ENCODE peak calls at places on chromosomes 16 and 17, in five cellular contexts. B is IMR-90, G is A549, U is H1, H is HepG2. Y is an unnamed sample.

GRCh38 chr17:1486802-1487695 is 5.4 kb downstream of the MYO1C start:
- DNase-seq in B (no peak), G (peak), U (peak), H (no peak), Y (peak)

GRCh38 chr16:46929378-46930332 is 43.8 kb downstream of the DNAJA2 start:
- DNase-seq in B (peak), G (peak), U (peak), H (peak), Y (peak)

GRCh38 chr17:13699261-13699660 is 97.5 kb upstream of the HS3ST3A1 start:
- DNase-seq in B (no peak), G (no peak), U (no peak), H (no peak), Y (no peak)

GRCh38 chr17:72646176-72646575 is 446.3 kb downstream of the SLC39A11 start:
- DNase-seq in B (peak), G (no peak), U (no peak), H (peak), Y (no peak)

GRCh38 chr17:28712037-28712704 is 483 bp upstream of the PROCA1 start:
- DNase-seq in B (no peak), G (no peak), U (peak), H (no peak), Y (peak)

GRCh38 chr17:42720996-42721583 is 23.8 kb downstream of the EZH1 start:
- DNase-seq in B (peak), G (peak), U (no peak), H (peak), Y (peak)

GRCh38 chr16:5008311-5008731 is 25.4 kb downstream of the NAGPA start:
- DNase-seq in B (no peak), G (no peak), U (no peak), H (no peak), Y (no peak)

GRCh38 chr17:43766413-43767052 is 7.9 kb upstream of the SOST start:
- DNase-seq in B (peak), G (peak), U (peak), H (peak), Y (peak)

GRCh38 chr17:59361386-59361785 is 29.9 kb downstream of the YPEL2 start:
- DNase-seq in B (peak), G (no peak), U (no peak), H (no peak), Y (no peak)

GRCh38 chr17:80203448-80204092 is 16.6 kb downstream of the SGSH start:
- DNase-seq in B (no peak), G (no peak), U (no peak), H (no peak), Y (no peak)

GRCh38 chr16:7550096-7550495 is 217.5 kb downstream of the RBFOX1 start:
- DNase-seq in B (no peak), G (no peak), U (no peak), H (no peak), Y (no peak)

GRCh38 chr16:71414038-71414437 is 27.8 kb downstream of the TLE7 start:
- DNase-seq in B (no peak), G (no peak), U (no peak), H (no peak), Y (no peak)

GRCh38 chr17:80768936-80769335 is 222.7 kb upstream of the CHMP6 start:
- DNase-seq in B (no peak), G (no peak), U (no peak), H (no peak), Y (no peak)

GRCh38 chr17:76382305-76382802 is 2.1 kb upstream of the SPHK1 start:
- DNase-seq in B (peak), G (no peak), U (peak), H (peak), Y (no peak)

GRCh38 chr16:87064731-87065720 is 252.2 kb downstream of the C16orf95 start:
- DNase-seq in B (no peak), G (no peak), U (no peak), H (no peak), Y (no peak)

GRCh38 chr16:57534337-57534880 is 2.0 kb downstream of the CCDC102A start:
- DNase-seq in B (no peak), G (no peak), U (peak), H (no peak), Y (no peak)

GRCh38 chr17:77862890-77863813 is 95.4 kb upstream of the TNRC6C start:
- DNase-seq in B (no peak), G (no peak), U (no peak), H (no peak), Y (no peak)

GRCh38 chr16:5756969-5757368 is 659.4 kb upstream of the EEF2KMT start:
- DNase-seq in B (no peak), G (no peak), U (no peak), H (no peak), Y (no peak)

GRCh38 chr16:2748757-2749455 is 3.5 kb upstream of the SRRM2 start:
- DNase-seq in B (no peak), G (no peak), U (no peak), H (no peak), Y (no peak)

GRCh38 chr16:31010539-31010938 is at the start of gene STX1B:
- DNase-seq in B (no peak), G (no peak), U (peak), H (no peak), Y (no peak)

GRCh38 chr17:37671813-37672544 is 28.7 kb upstream of the DDX52 start:
- DNase-seq in B (peak), G (peak), U (no peak), H (peak), Y (no peak)

GRCh38 chr16:79370736-79371135 is 229.8 kb downstream of the MAF start:
- DNase-seq in B (no peak), G (no peak), U (no peak), H (no peak), Y (no peak)

GRCh38 chr17:41655611-41656111 is 31.3 kb upstream of the KRT17 start:
- DNase-seq in B (no peak), G (no peak), U (peak), H (no peak), Y (no peak)
- TF ChIP-seq MAFK in B (no peak), G (no peak), U (no peak), H (no peak), Y (no peak)

DNA sequence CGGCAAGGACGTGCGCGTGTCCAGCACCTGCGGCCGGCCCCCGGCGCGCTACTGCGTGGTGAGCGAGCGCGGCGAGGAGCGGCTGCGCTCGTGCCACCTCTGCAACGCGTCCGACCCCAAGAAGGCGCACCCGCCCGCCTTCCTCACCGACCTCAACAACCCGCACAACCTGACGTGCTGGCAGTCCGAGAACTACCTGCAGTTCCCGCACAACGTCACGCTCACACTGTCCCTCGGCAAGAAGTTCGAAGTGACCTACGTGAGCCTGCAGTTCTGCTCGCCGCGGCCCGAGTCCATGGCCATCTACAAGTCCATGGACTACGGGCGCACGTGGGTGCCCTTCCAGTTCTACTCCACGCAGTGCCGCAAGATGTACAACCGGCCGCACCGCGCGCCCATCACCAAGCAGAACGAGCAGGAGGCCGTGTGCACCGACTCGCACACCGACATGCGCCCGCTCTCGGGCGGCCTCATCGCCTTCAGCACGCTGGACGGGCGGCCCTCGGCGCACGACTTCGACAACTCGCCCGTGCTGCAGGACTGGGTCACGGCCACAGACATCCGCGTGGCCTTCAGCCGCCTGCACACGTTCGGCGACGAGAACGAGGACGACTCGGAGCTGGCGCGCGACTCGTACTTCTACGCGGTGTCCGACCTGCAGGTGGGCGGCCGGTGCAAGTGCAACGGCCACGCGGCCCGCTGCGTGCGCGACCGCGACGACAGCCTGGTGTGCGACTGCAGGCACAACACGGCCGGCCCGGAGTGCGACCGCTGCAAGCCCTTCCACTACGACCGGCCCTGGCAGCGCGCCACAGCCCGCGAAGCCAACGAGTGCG is 1.5 kb downstream of the NTN1 start:
- DNase-seq in B (no peak), G (no peak), U (peak), H (no peak), Y (no peak)
- TF ChIP-seq MAFK in B (no peak), G (no peak), U (no peak), H (no peak), Y (no peak)

DNA sequence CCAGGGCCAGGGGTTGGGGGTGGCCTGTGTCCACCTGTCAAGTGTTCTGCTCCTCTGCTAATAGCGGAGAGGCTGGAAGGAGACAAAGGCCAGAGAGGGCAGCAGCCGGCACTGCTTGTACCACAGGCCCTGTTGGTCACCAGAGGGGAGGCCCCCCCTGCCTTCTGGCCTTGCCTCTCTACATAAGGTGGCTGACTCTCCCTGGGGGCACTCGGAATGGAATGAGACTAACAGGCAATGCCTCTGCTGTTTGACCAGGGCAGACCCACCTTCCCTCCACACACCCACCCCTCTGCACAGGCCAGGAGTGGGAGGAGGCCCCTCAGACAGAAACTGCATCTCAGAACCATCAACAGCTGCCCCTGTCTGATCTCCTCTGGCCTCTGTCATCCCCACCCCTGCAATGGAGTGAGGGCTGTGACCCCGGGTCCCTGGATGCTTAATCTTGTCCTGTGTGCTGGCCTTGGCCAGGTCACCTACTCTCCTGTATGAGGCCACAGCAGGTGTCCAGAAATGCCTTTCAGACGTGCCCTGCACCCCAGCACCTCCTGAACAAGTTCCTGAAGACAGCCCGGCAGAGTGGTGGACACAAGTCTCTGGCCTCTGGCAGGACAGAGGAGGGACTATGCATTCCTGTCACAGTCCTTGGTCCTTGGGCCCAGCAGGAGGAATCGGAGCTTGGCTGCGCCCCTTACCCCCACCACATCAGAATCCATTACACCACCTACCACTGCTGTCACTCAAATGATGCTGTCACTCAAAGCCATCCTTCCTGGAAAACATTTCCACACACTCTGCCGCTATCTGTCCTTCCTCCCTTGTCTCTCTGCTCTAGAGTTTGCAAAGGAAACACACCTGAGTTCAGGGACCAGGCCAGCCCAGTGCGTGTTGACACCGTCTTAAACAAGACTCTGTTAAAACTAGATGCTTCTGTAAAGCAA is 107.5 kb upstream of the ZNF750 start:
- DNase-seq in B (no peak), G (no peak), U (no peak), H (no peak), Y (no peak)
- TF ChIP-seq MAFK in B (no peak), G (no peak), U (no peak), H (no peak), Y (no peak)

DNA sequence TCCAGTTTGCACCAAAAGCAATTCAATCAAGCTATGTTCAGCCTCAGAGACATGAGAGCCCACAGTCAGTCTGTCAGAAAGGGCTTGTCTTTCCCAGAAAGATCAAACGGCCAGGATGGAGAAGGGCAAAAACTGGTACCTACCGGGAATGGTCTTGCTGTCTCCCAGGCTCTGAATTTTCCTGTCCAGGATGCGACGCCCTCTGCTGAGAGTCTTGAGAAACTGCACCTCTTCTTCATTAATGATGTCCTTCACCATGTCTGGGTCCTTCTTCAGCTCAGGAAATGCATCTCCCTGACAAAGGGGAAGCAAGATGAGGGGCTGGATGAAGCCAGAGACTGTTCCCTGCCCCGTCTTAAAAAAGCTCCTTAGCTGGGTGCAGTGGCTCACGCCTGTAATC is 15.8 kb upstream of the EXOSC6 start:
- DNase-seq in B (peak), G (peak), U (peak), H (peak), Y (peak)
- TF ChIP-seq MAFK in B (no peak), G (no peak), U (no peak), H (no peak), Y (no peak)

GRCh38 chr16:83914091-83914710 is 15.3 kb downstream of the MLYCD start:
- DNase-seq in B (no peak), G (no peak), U (no peak), H (no peak), Y (no peak)
- TF ChIP-seq MAFK in B (no peak), G (no peak), U (no peak), H (no peak), Y (no peak)

DNA sequence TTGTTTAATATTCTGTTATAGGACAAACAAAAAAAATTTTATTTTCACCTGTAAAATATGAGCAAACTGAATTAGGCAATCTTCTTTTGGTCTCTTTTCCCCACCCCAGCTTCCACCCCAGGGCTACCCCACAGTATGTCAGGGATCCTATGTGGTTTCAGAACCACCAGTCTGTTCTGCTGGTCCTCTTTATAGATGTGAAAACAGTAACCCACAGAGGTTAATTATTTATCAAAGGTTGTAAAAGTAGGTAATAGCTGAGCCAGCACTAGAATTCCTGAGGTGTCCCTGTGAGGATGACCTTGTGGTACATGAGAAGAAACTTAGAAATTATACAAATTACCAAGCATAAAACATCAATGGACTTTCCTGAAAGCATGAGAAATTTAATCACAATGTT is 428.7 kb downstream of the CNTNAP4 start:
- DNase-seq in B (no peak), G (no peak), U (no peak), H (no peak), Y (no peak)
- TF ChIP-seq MAFK in B (no peak), G (no peak), U (no peak), H (no peak), Y (no peak)

DNA sequence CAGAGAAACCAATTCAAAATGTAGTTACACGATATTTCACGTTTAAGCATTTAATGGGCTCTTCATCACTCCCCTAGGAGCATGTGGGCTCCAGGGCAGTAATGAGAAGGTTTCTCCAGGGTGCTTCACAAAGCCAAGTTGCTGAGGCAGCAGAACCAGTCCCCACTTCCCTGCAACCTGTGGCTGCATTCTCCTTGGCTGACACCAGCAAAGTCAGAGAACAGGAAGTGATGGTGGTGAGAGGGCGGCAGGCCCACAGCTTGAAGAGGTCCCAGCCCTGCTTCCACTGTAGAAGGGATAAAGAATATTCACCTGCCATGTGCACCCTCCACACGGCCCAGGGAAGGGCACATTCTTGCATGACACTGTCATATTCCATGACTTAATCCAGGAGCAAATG is 133.2 kb downstream of the CBLN1 start:
- DNase-seq in B (no peak), G (no peak), U (no peak), H (no peak), Y (no peak)
- TF ChIP-seq MAFK in B (no peak), G (no peak), U (no peak), H (peak), Y (no peak)

GRCh38 chr16:81571175-81571574 is 126.6 kb downstream of the CMIP start:
- DNase-seq in B (no peak), G (no peak), U (no peak), H (no peak), Y (no peak)

GRCh38 chr16:81573533-81573932 is 128.9 kb downstream of the CMIP start:
- DNase-seq in B (no peak), G (no peak), U (no peak), H (no peak), Y (no peak)

GRCh38 chr16:81570189-81570846 is 125.7 kb downstream of the CMIP start:
- DNase-seq in B (no peak), G (no peak), U (no peak), H (no peak), Y (no peak)

GRCh38 chr16:81569361-81570034 is 124.9 kb downstream of the CMIP start:
- DNase-seq in B (no peak), G (no peak), U (no peak), H (no peak), Y (no peak)

DNA sequence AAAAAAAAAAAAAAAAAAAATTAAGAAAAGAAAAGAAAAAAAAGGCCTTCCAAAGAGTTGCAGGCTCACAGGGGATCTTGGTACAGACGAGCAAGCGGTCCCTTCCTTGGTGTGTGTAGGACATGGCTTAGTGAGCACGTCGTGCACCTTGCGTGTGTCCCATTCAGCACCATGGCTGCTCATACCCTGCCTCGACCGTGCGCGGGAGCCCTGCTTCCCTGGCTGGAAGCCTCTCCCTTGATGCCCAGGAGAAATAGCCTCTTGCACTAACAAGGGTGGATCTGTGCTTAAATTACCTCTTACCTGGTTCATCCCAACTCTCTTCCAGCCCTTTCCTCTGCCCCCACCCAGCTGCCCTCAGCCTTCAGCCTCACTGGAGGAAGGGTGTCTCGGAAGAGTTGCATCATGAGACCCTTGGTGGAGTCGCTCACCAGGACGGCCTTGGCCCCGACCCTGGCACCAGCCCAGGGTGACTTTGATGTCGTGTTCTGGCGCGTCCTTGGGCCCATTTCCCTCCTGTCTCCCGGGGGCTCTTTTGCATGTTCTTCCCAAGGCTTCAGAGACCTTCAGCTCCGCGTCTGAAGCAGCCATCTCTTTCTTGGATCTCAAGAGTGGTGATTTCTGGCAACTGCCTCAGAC is 127.1 kb downstream of the CMIP start:
- DNase-seq in B (no peak), G (no peak), U (no peak), H (no peak), Y (no peak)
- TF ChIP-seq MAFK in B (no peak), G (no peak), U (no peak), H (no peak), Y (no peak)

DNA sequence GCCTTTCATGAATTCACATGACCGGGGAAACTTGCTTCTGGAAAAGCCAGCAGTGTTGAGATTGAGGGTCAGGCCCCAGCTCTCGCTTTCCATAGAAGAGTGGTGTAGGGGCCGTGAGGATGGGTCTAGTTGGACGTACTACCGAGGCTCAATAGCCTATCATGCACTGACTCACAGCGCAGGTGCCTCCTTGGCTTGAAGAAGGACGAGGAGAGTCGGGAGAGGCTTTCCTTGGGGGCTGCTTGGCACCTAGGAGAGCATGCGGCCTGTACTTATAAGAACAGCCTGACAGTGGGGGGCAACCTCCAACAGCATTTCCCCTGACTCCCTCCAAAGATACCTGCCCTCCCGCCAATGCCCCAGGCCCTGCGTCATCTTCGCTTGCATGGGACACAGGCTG is 37.6 kb downstream of the WSCD1 start:
- DNase-seq in B (no peak), G (no peak), U (no peak), H (no peak), Y (no peak)
- TF ChIP-seq MAFK in B (no peak), G (no peak), U (no peak), H (no peak), Y (no peak)

GRCh38 chr17:50269477-50270429 is 4.5 kb upstream of the TMEM92 start:
- DNase-seq in B (peak), G (peak), U (peak), H (peak), Y (peak)
- TF ChIP-seq MAFK in B (no peak), G (no peak), U (no peak), H (no peak), Y (no peak)